ENCODE peak calls at places on chromosomes 1 and 21, in eight cellular contexts. E, O, M, T, U, W, V and G are unnamed samples.

GRCh38 chr1:94418664-94419655 is 771 bp downstream of the ABCD3 start:
- DNase-seq in E (peak; percentile 50), O (peak; percentile 47), M (peak; percentile 59), T (peak; percentile 70), U (peak; percentile 67), W (no peak), V (no peak), G (peak; percentile 52)

GRCh38 chr1:77768006-77768405 is 8.4 kb upstream of the USP33 start:
- DNase-seq in E (no peak), O (no peak), M (no peak), T (no peak), U (no peak), W (no peak), V (no peak), G (no peak)

GRCh38 chr1:180247061-180247460 is 17.0 kb downstream of the LHX4 start:
- DNase-seq in E (no peak), O (no peak), M (no peak), T (no peak), U (peak; percentile 73), W (no peak), V (no peak), G (no peak)

GRCh38 chr1:214506972-214507431 is 44.4 kb downstream of the PTPN14 start:
- DNase-seq in E (no peak), O (no peak), M (peak; percentile 56), T (no peak), U (peak; percentile 97), W (no peak), V (no peak), G (no peak)

GRCh38 chr1:11571906-11572616 is 82.2 kb downstream of the FBXO2 start:
- DNase-seq in E (no peak), O (no peak), M (no peak), T (no peak), U (no peak), W (no peak), V (no peak), G (no peak)

GRCh38 chr1:12594966-12595838 is 22.8 kb downstream of the DHRS3 start:
- DNase-seq in E (peak; percentile 56), O (peak; percentile 79), M (peak; percentile 45), T (peak; percentile 87), U (peak; percentile 49), W (no peak), V (no peak), G (peak; percentile 22)

GRCh38 chr1:14404847-14405246 is 193.6 kb upstream of the KAZN start:
- DNase-seq in E (no peak), O (no peak), M (no peak), T (no peak), U (no peak), W (no peak), V (no peak), G (no peak)

GRCh38 chr1:213681788-213682340 is 305.9 kb upstream of the PROX1 start:
- DNase-seq in E (no peak), O (no peak), M (no peak), T (no peak), U (no peak), W (no peak), V (no peak), G (no peak)

GRCh38 chr1:43919906-43920305 is 13.7 kb upstream of the ARTN start:
- DNase-seq in E (no peak), O (no peak), M (no peak), T (no peak), U (no peak), W (no peak), V (no peak), G (no peak)

GRCh38 chr1:46065405-46065804 is 67.0 kb downstream of the PIK3R3 start:
- DNase-seq in E (no peak), O (no peak), M (no peak), T (no peak), U (no peak), W (no peak), V (no peak), G (no peak)

GRCh38 chr1:203663294-203663693 is 36.7 kb downstream of the ATP2B4 start:
- DNase-seq in E (peak; percentile 53), O (no peak), M (no peak), T (no peak), U (peak; percentile 88), W (no peak), V (no peak), G (no peak)

GRCh38 chr1:44237721-44238457 is 24.6 kb downstream of the DMAP1 start:
- DNase-seq in E (peak; percentile 28), O (peak; percentile 46), M (no peak), T (peak; percentile 72), U (no peak), W (no peak), V (no peak), G (peak; percentile 50)

GRCh38 chr1:81165963-81166362 is 634.8 kb upstream of the ADGRL2 start:
- DNase-seq in E (no peak), O (no peak), M (no peak), T (no peak), U (no peak), W (no peak), V (no peak), G (no peak)

GRCh38 chr1:45008076-45008475 is 3.0 kb downstream of the HECTD3 start:
- DNase-seq in E (no peak), O (no peak), M (no peak), T (no peak), U (no peak), W (no peak), V (no peak), G (no peak)

GRCh38 chr1:2132222-2133038 is 62.1 kb downstream of the FAAP20 start:
- DNase-seq in E (no peak), O (peak; percentile 58), M (no peak), T (peak; percentile 70), U (peak; percentile 67), W (no peak), V (peak; percentile 82), G (no peak)

GRCh38 chr1:193794239-193794638 is 607.8 kb upstream of the B3GALT2 start:
- DNase-seq in E (no peak), O (no peak), M (no peak), T (no peak), U (no peak), W (no peak), V (no peak), G (no peak)

GRCh38 chr1:208238710-208239517 is 5.3 kb downstream of the PLXNA2 start:
- DNase-seq in E (no peak), O (peak; percentile 46), M (no peak), T (peak; percentile 67), U (no peak), W (no peak), V (peak; percentile 70), G (no peak)

GRCh38 chr1:23403038-23403336 is 21.6 kb downstream of the TCEA3 start:
- DNase-seq in E (no peak), O (peak; percentile 31), M (peak; percentile 34), T (peak; percentile 70), U (peak; percentile 70), W (no peak), V (no peak), G (no peak)

GRCh38 chr1:38964140-38964548 is 22.5 kb upstream of the RHBDL2 start:
- DNase-seq in E (no peak), O (no peak), M (no peak), T (no peak), U (no peak), W (no peak), V (no peak), G (no peak)

GRCh38 chr1:228487336-228488106 is at the start of gene RNF187:
- DNase-seq in E (peak; percentile 83), O (peak; percentile 87), M (peak; percentile 92), T (peak; percentile 91), U (no peak), W (peak; percentile 58), V (peak; percentile 92), G (peak; percentile 50)
- H3K27ac ChIP-seq in E (peak within 1 kb of the TSS; percentile 92), O (peak within 1 kb of the TSS; percentile 99), M (peak within 1 kb of the TSS; percentile 100), T (peak within 1 kb of the TSS; percentile 99), U (peak within 1 kb of the TSS; percentile 76), W (peak within 1 kb of the TSS; percentile 100), V (peak within 1 kb of the TSS; percentile 99), G (peak within 1 kb of the TSS; percentile 100)

GRCh38 chr1:206723500-206724472 is 39.1 kb downstream of the MAPKAPK2 start:
- DNase-seq in E (peak; percentile 87), O (peak; percentile 42), M (peak; percentile 70), T (peak; percentile 81), U (peak; percentile 91), W (no peak), V (no peak), G (no peak)
- H3K27ac ChIP-seq in E (peak overlapping the region; percentile 92), O (no peak overlapping the region), M (peak overlapping the region; percentile 50), T (peak overlapping the region; percentile 84), U (peak overlapping the region; percentile 72), W (no peak overlapping the region), V (peak overlapping the region; percentile 73), G (peak overlapping the region; percentile 13)

DNA sequence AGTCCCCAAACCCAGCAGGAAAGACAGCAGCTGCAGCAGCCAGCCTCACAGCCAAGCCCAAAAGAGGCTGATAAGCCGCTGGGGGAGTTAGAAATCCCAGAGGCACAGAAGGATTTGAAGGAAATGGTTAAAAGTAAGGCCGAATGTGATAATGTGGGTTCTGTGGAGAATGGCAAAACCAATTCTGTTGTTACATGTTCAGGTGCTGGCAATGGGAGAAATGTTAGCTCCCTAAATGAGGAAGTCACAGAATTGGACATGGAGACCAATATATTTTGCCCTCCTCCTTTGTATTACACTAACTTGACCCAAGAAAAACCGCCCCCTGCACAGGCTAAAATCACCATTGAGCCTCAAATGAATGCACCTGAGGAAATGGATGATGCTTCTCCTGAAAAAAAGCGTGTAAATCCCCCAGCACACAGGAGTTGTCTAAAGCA is 875 bp downstream of the MAP10 start:
- DNase-seq in E (no peak), O (no peak), M (no peak), T (no peak), U (no peak), W (no peak), V (no peak), G (no peak)
- H3K27ac ChIP-seq in E (peak overlapping the region; percentile 83), O (peak overlapping the region; percentile 48), M (peak overlapping the region; percentile 88), T (no peak overlapping the region), U (no peak overlapping the region), W (no peak overlapping the region), V (no peak overlapping the region), G (peak overlapping the region; percentile 42)

DNA sequence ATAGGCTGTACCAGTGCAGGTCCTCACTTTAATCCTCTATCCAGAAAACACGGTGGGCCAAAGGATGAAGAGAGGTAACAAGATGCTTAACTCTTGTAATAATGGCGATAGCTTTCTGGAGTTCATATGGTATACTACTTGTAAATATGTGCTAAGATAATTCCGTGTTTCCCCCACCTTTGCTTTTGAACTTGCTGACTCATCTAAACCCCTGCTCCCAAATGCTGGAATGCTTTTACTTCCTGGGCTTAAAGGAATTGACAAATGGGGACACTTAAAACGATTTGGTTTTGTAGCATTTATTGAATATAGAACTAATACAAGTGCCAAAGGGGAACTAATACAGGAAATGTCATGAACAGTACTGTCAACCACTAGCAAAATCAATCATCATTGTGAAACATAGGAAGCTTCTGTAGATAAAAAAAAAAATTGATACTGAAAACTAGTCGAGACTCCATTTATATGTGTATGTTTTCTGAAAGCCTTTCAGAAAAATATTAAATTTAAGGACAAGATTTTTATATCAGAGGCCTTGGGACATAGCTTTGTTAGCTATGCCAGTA is 7.0 kb downstream of the SOD1 start:
- DNase-seq in E (no peak), O (no peak), M (no peak), T (no peak), U (no peak), W (no peak), V (no peak), G (no peak)
- H3K27ac ChIP-seq in E (no peak overlapping the region), O (no peak overlapping the region), M (no peak overlapping the region), T (no peak overlapping the region), U (no peak overlapping the region), W (peak overlapping the region; percentile 7), V (no peak overlapping the region), G (no peak overlapping the region)